ENCODE peak calls at places on chromosomes 12 and 14, in ten cellular contexts. P is CD8-positive, alpha-beta memory T cell; T is GM23248; A is esophagus squamous epithelium; O is psoas muscle; S is IMR-90; Y is Karpas-422; F is SJSA1; X is naive thymus-derived CD4-positive, alpha-beta T cell; B is CD8-positive, alpha-beta T cell. G is an unnamed sample. For H3K9me3, the result is how much of the 10 kb centered on the place peaks cover.

GRCh38 chr14:22864979-22865378 is 6.6 kb upstream of the LRP10 start:
- DNase-seq in P (no peak), T (no peak), A (no peak), O (peak), S (no peak), Y (no peak), F (no peak), X (no peak), B (no peak), G (no peak)

GRCh38 chr12:2980630-2981029 is 21.4 kb downstream of the TEAD4 start:
- DNase-seq in P (no peak), T (no peak), A (no peak), O (no peak), S (no peak), Y (no peak), F (no peak), X (no peak), B (no peak), G (no peak)

GRCh38 chr14:20295067-20295466 is 10.7 kb downstream of the TTC5 start:
- DNase-seq in P (no peak), T (no peak), A (no peak), O (no peak), S (no peak), Y (no peak), F (no peak), X (no peak), B (no peak), G (no peak)

GRCh38 chr12:5476356-5476755 is 44.4 kb downstream of the NTF3 start:
- DNase-seq in P (no peak), T (no peak), A (no peak), O (no peak), S (no peak), Y (no peak), F (no peak), X (no peak), B (no peak), G (no peak)

GRCh38 chr12:75623631-75624118 is 112.3 kb upstream of the KRR1 start:
- DNase-seq in P (no peak), T (peak), A (no peak), O (no peak), S (peak), Y (no peak), F (no peak), X (no peak), B (no peak), G (no peak)

GRCh38 chr12:51815571-51815970 is 32.9 kb downstream of the FIGNL2 start:
- DNase-seq in P (no peak), T (peak), A (no peak), O (peak), S (no peak), Y (no peak), F (no peak), X (no peak), B (no peak), G (no peak)

GRCh38 chr12:43407816-43408645 is 144.0 kb downstream of the ADAMTS20 start:
- DNase-seq in P (no peak), T (peak), A (no peak), O (no peak), S (peak), Y (no peak), F (no peak), X (no peak), B (no peak), G (no peak)

GRCh38 chr12:22350817-22351371 is 16.4 kb upstream of the ST8SIA1 start:
- DNase-seq in P (no peak), T (no peak), A (no peak), O (no peak), S (no peak), Y (no peak), F (no peak), X (no peak), B (no peak), G (no peak)

GRCh38 chr14:101125719-101126375 is 222.3 kb upstream of the RTL1 start:
- DNase-seq in P (no peak), T (no peak), A (no peak), O (peak), S (no peak), Y (no peak), F (peak), X (no peak), B (no peak), G (peak)

GRCh38 chr14:68210729-68211299 is 391.2 kb downstream of the RAD51B start:
- DNase-seq in P (peak), T (peak), A (no peak), O (no peak), S (peak), Y (no peak), F (peak), X (peak), B (no peak), G (no peak)

GRCh38 chr12:79451988-79452387 is 238.8 kb downstream of the PAWR start:
- DNase-seq in P (no peak), T (peak), A (no peak), O (peak), S (peak), Y (no peak), F (peak), X (no peak), B (no peak), G (peak)

GRCh38 chr12:85190728-85191127 is 89.3 kb upstream of the ALX1 start:
- DNase-seq in P (no peak), T (no peak), A (no peak), O (no peak), S (no peak), Y (no peak), F (no peak), X (no peak), B (no peak), G (no peak)

GRCh38 chr14:80003138-80003537 is 208.2 kb downstream of the DIO2 start:
- DNase-seq in P (no peak), T (no peak), A (no peak), O (no peak), S (peak), Y (no peak), F (no peak), X (no peak), B (no peak), G (no peak)

GRCh38 chr12:7806863-7807487 is 17.8 kb downstream of the NANOG start:
- DNase-seq in P (peak), T (peak), A (no peak), O (peak), S (peak), Y (peak), F (peak), X (peak), B (peak), G (no peak)

GRCh38 chr12:6392499-6392898 is 8.5 kb downstream of the LTBR start:
- DNase-seq in P (no peak), T (no peak), A (no peak), O (no peak), S (no peak), Y (no peak), F (no peak), X (no peak), B (no peak), G (no peak)

GRCh38 chr14:24309538-24310386 is at the start of gene LTB4R2:
- DNase-seq in P (no peak), T (no peak), A (no peak), O (no peak), S (no peak), Y (no peak), F (no peak), X (no peak), B (no peak), G (no peak)

GRCh38 chr14:47539065-47539464 is 136.3 kb downstream of the MDGA2 start:
- DNase-seq in P (no peak), T (no peak), A (no peak), O (no peak), S (no peak), Y (peak), F (no peak), X (no peak), B (no peak), G (no peak)

GRCh38 chr12:12540261-12541013 is 22.2 kb downstream of the DUSP16 start:
- DNase-seq in P (no peak), T (no peak), A (no peak), O (no peak), S (no peak), Y (peak), F (no peak), X (no peak), B (no peak), G (no peak)

GRCh38 chr14:61033024-61033423 is 52.0 kb downstream of the SLC38A6 start:
- DNase-seq in P (no peak), T (peak), A (no peak), O (no peak), S (no peak), Y (no peak), F (no peak), X (no peak), B (no peak), G (no peak)

GRCh38 chr12:3041558-3042164 is 35.5 kb upstream of the TSPAN9 start:
- DNase-seq in P (peak), T (peak), A (no peak), O (peak), S (peak), Y (peak), F (no peak), X (peak), B (peak), G (peak)

GRCh38 chr14:35470775-35471174 is 63.2 kb upstream of the INSM2 start:
- DNase-seq in P (no peak), T (peak), A (no peak), O (no peak), S (peak), Y (no peak), F (no peak), X (no peak), B (no peak), G (no peak)

GRCh38 chr14:71855399-71856036 is 76.7 kb upstream of the RGS6 start:
- DNase-seq in P (no peak), T (peak), A (no peak), O (peak), S (peak), Y (peak), F (peak), X (peak), B (peak), G (no peak)

GRCh38 chr14:92637228-92637627 is 111.2 kb downstream of the LGMN start:
- DNase-seq in P (no peak), T (no peak), A (no peak), O (no peak), S (peak), Y (no peak), F (no peak), X (no peak), B (no peak), G (no peak)

GRCh38 chr12:38053113-38053512 is 263.5 kb upstream of the ALG10B start:
- DNase-seq in P (no peak), T (no peak), A (no peak), O (no peak), S (no peak), Y (no peak), F (no peak), X (no peak), B (no peak), G (no peak)

GRCh38 chr12:21433525-21433924 is 3.9 kb upstream of the PYROXD1 start:
- DNase-seq in P (no peak), T (no peak), A (no peak), O (no peak), S (no peak), Y (no peak), F (no peak), X (no peak), B (no peak), G (no peak)

GRCh38 chr12:57964421-57964820 is 23.1 kb downstream of the ATP23 start:
- DNase-seq in P (no peak), T (no peak), A (no peak), O (no peak), S (no peak), Y (no peak), F (peak), X (no peak), B (no peak), G (no peak)
- H3K9me3 ChIP-seq in P (under half), T (under half), A (under half), O (under half), S (under half), Y (under half), F (under half), X (under half), B (under half), G (under half)

DNA sequence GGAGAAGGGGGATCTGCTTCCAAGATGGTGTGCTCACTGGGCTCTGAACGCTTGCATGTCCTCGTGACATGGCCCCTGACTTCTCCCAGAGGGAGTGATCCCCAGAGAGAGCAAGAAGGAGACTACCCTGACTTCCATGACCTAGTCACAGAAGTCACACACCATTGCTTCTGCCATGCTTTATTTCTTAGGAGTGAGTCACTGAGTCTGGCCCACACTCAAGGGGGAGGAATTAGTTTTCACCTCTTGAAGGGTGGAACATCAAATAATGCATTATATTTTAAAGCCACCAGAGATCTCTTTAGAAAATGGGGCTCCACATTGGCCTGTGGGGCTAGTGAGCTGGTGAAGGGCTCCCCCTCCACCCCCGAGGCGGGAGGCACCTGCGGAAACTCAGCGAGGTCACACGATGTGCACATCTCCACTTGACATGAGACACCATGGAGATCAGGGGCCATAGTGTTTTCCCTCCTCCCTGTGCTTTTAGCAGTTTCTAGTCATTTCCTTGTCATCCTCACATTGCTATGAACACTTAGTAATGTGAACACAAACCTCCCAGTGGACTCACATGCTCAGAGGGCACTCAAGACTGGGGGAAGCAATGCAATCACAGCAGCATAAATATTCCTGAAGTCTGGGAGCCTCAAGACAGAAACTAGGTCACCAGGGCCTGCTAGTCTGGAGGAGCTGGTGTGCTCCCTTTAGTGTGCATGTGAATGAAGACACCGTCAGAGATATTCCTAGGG is 87.4 kb upstream of the FZD10 start:
- DNase-seq in P (no peak), T (no peak), A (no peak), O (no peak), S (no peak), Y (no peak), F (no peak), X (no peak), B (no peak), G (no peak)
- H3K9me3 ChIP-seq in P (under half), T (under half), A (under half), O (under half), S (under half), Y (under half), F (under half), X (under half), B (under half), G (under half)

DNA sequence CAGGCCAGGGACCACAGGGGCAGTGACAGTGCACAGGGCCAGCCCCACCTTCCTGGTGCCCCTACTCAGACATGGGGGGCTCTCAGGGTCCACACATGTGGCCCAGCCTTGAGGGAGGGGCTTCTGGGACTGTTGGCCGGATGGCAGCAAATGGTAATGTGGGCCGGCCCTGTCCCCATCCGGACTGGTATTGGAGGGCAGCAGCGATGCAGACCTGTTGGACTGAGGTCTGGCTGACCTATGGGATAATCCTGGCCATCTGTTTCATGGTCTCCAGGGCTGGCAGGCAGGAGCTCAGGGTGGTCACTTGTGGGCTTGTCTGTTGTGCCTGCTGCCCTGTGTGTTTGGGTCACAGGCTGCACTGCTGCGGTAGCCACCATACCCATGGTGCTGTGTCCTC is 387.5 kb downstream of the TMEM121 start:
- DNase-seq in P (no peak), T (no peak), A (no peak), O (peak), S (no peak), Y (no peak), F (no peak), X (no peak), B (no peak), G (peak)
- H3K9me3 ChIP-seq in P (under half), T (under half), A (under half), O (under half), S (under half), Y (under half), F (under half), X (under half), B (under half), G (under half)

GRCh38 chr12:131131077-131131807 is 177.5 kb downstream of the ADGRD1 start:
- DNase-seq in P (no peak), T (no peak), A (no peak), O (no peak), S (no peak), Y (no peak), F (peak), X (no peak), B (no peak), G (peak)

GRCh38 chr12:131131808-131132117 is 178.1 kb downstream of the ADGRD1 start:
- DNase-seq in P (no peak), T (no peak), A (no peak), O (no peak), S (no peak), Y (no peak), F (peak), X (no peak), B (no peak), G (no peak)

GRCh38 chr12:131133015-131133905 is 179.6 kb downstream of the ADGRD1 start:
- DNase-seq in P (no peak), T (peak), A (no peak), O (peak), S (no peak), Y (no peak), F (peak), X (no peak), B (no peak), G (peak)

GRCh38 chr12:131133994-131134393 is 180.3 kb downstream of the ADGRD1 start:
- DNase-seq in P (no peak), T (no peak), A (no peak), O (no peak), S (no peak), Y (no peak), F (no peak), X (no peak), B (no peak), G (no peak)

DNA sequence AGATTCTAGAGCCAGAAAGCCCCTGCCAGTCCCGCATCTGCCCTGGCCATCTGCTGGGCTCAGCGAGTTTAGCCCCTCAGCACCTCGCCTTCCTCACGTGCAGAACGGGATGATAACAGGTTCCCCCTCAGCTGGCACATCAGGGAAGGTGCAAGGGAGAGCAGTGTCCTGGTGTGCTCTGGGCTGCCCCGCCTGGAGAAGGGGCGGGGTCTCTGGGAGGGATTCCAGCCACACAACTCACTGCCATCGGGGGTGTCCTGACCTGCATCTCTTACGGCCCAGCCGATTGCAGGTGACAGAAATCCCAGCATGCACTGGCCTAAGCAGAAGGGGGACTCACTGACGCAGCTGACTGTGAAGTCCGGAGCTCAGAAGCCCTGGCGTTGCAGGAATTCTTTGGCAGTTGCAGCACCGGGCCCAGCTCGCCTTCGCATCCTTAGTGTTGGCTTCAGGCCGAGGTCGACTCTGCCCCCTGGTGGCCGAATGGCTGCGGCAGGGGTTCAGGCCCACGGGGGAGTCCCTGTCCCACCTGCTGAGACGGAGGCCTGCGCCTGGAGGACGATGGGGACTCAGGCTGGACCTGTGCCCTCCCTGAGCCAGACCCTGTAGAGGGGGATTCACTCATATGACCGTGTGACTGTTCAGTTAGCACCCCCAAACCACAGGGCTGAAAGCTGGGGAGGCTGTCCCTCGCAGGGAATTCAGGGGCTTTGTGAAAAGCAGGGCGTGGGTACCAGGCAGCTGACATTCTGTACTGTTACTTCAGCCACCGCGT is 178.6 kb downstream of the ADGRD1 start:
- DNase-seq in P (peak), T (peak), A (no peak), O (peak), S (peak), Y (peak), F (peak), X (peak), B (peak), G (peak)
- H3K9me3 ChIP-seq in P (under half), T (under half), A (under half), O (under half), S (under half), Y (under half), F (under half), X (under half), B (under half), G (under half)

DNA sequence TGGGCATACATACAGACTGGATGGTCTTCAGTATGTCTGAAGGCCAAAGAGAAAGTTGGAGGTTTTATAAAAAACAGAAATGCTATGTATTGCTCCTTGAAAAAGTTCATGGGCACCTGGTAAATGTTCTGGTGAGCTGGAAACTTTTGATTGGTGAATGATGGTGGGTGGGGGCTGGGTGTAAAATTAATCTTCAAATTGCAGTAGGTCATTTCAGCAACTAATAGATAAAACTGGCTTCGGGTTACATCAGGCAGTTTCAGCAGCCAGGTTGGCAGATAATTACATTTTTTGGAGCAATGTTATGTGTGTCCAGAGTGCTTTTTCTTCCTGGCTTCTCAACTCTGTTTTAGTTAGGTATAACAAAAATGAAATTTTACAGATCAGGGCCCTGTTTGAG is 35.3 kb downstream of the SDR9C7 start:
- DNase-seq in P (no peak), T (no peak), A (no peak), O (no peak), S (no peak), Y (no peak), F (no peak), X (no peak), B (no peak), G (no peak)
- H3K9me3 ChIP-seq in P (under half), T (under half), A (under half), O (under half), S (under half), Y (under half), F (under half), X (under half), B (under half), G (under half)

DNA sequence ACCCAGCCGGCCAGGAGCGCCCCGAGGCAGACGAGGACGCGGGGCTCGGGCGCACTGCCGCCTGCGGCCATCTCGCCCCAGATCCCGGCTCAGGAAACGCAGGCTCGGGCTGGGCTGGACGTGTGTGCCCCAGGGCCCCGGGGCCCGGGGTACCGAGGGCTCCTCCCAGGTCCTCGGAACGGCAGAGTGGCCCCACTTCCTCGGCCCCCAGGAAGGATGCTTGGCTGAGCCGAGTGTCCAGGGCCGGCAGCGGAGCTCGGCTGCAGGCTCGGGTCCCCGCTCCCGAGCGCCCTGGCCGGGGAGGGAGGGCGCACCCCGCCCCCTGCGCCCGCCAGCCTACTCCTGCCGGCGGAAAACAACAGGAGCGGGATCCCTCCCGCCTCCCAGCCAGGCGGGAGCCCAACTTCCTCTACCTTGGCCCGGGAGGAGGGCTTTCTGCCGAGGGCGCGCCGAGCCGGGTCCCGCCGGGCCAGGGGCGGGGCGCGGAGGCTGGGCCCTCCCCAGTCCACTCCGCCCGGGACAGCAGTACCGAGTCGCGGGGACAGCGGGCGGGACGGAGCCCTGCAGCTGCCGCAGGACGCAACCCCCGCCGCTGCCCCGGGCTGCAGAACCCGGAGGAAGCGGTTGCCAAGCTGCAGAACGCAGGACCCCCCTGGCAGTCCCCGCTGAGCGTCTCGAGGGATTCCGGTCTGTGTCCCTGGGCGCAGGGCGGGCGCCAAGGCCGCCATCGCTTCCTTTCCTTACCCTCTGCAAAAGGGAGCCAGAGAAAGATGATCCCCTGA is at the start of gene VSIG10:
- DNase-seq in P (no peak), T (peak), A (no peak), O (peak), S (peak), Y (peak), F (peak), X (peak), B (no peak), G (peak)
- H3K9me3 ChIP-seq in P (under half), T (under half), A (under half), O (under half), S (under half), Y (under half), F (under half), X (under half), B (under half), G (under half)